ENCODE peak calls at places on chromosomes 13 and 19, in ten cellular contexts. R is foreskin fibroblast, E is cardiac muscle cell, U is psoas muscle, I is NB4, T is thoracic aorta, L is gastrocnemius medialis, B is nephron progenitor cell, N is fibroblast of lung, M is Caco-2. J is an unnamed sample.

GRCh38 chr13:46948338-46948737 is 51.5 kb upstream of the HTR2A start:
- DNase-seq in B (no peak), T (no peak), N (no peak), I (no peak), E (no peak), L (no peak), U (no peak), R (no peak), M (no peak), J (no peak)

GRCh38 chr13:101007245-101007644 is 332.6 kb upstream of the TMTC4 start:
- DNase-seq in M (no peak), B (no peak), T (no peak), U (no peak), E (no peak), I (no peak), R (no peak), N (no peak), L (no peak), J (no peak)

GRCh38 chr19:54262066-54262465 is 5.0 kb upstream of the LILRB5 start:
- DNase-seq in B (no peak), M (no peak), U (no peak), I (no peak), N (no peak), T (no peak), R (no peak), L (no peak), E (no peak), J (no peak)

GRCh38 chr19:6577410-6578125 is 13.4 kb downstream of the CD70 start:
- DNase-seq in U (no peak), R (no peak), M (no peak), B (no peak), T (no peak), E (no peak), I (peak), N (peak), L (no peak), J (no peak)

GRCh38 chr19:47027586-47028371 is 8.1 kb downstream of the NPAS1 start:
- DNase-seq in R (no peak), N (no peak), E (no peak), M (no peak), T (no peak), I (no peak), U (no peak), L (no peak), B (no peak), J (no peak)

GRCh38 chr19:16266586-16266942 is 58.1 kb upstream of the KLF2 start:
- DNase-seq in T (no peak), I (peak), M (no peak), E (no peak), B (no peak), N (no peak), R (no peak), L (no peak), U (no peak), J (no peak)

GRCh38 chr13:75566658-75567057 is 17.1 kb downstream of the UCHL3 start:
- DNase-seq in L (no peak), M (no peak), B (no peak), U (no peak), N (peak), T (no peak), E (peak), I (peak), R (peak), J (no peak)

GRCh38 chr19:45515807-45516401 is 8.6 kb downstream of the VASP start:
- DNase-seq in L (no peak), E (no peak), R (no peak), U (no peak), I (no peak), B (no peak), T (no peak), N (no peak), M (no peak), J (no peak)

GRCh38 chr13:27264181-27264580 is 6.4 kb upstream of the RASL11A start:
- DNase-seq in U (no peak), N (peak), I (no peak), M (no peak), R (peak), T (no peak), E (peak), L (no peak), B (no peak), J (no peak)

GRCh38 chr13:27496006-27496405 is 45.6 kb upstream of the MTIF3 start:
- DNase-seq in T (no peak), E (no peak), L (no peak), M (no peak), I (no peak), N (no peak), B (no peak), U (no peak), R (no peak), J (no peak)

GRCh38 chr13:107079423-107080099 is 511.6 kb upstream of the ARGLU1 start:
- DNase-seq in E (no peak), L (no peak), R (no peak), B (no peak), M (no peak), I (no peak), N (no peak), T (no peak), U (no peak), J (no peak)

GRCh38 chr13:31965361-31966066 is 66.1 kb upstream of the FRY start:
- DNase-seq in B (no peak), M (no peak), R (peak), N (peak), U (no peak), I (no peak), E (peak), L (no peak), T (no peak), J (no peak)

GRCh38 chr13:77994166-77994565 is 75.5 kb upstream of the EDNRB start:
- DNase-seq in E (no peak), R (no peak), T (no peak), N (no peak), I (no peak), U (no peak), B (no peak), M (no peak), L (no peak), J (no peak)

GRCh38 chr13:98456423-98456845 is 120.5 kb downstream of the STK24 start:
- DNase-seq in M (no peak), E (no peak), N (no peak), U (no peak), L (no peak), T (no peak), R (no peak), I (no peak), B (no peak), J (no peak)

GRCh38 chr19:45646345-45646698 is 7.1 kb upstream of the EML2 start:
- DNase-seq in M (no peak), R (peak), N (no peak), T (no peak), E (no peak), I (no peak), B (no peak), U (no peak), L (no peak), J (no peak)

GRCh38 chr19:39423258-39424086 is 11.0 kb downstream of the PLEKHG2 start:
- DNase-seq in N (no peak), R (no peak), T (no peak), M (no peak), U (no peak), E (no peak), I (no peak), L (no peak), B (no peak), J (no peak)

GRCh38 chr19:40609561-40610395 is 8.6 kb downstream of the LTBP4 start:
- DNase-seq in I (peak), T (peak), M (peak), N (no peak), R (peak), E (peak), U (peak), L (peak), B (peak), J (peak)

GRCh38 chr13:99150575-99151370 is 49.9 kb upstream of the UBAC2 start:
- DNase-seq in B (no peak), N (peak), L (no peak), I (no peak), E (peak), U (no peak), R (peak), M (no peak), T (no peak), J (no peak)

GRCh38 chr13:39451301-39451700 is 151.7 kb downstream of the LHFPL6 start:
- DNase-seq in I (peak), L (no peak), T (no peak), R (peak), M (no peak), U (no peak), B (no peak), E (peak), N (peak), J (no peak)

GRCh38 chr13:113814435-113814821 is 49.4 kb downstream of the GAS6 start:
- DNase-seq in B (no peak), N (no peak), T (no peak), M (no peak), U (no peak), L (no peak), E (peak), I (no peak), R (peak), J (no peak)

GRCh38 chr19:32914879-32915278 is 45.3 kb upstream of the SLC7A9 start:
- DNase-seq in U (no peak), R (peak), M (no peak), T (no peak), N (no peak), L (no peak), B (no peak), I (no peak), E (no peak), J (no peak)

GRCh38 chr13:76667551-76667950 is 218.7 kb downstream of the KCTD12 start:
- DNase-seq in U (no peak), M (no peak), I (peak), B (no peak), L (no peak), R (peak), T (no peak), N (peak), E (peak), J (peak)

GRCh38 chr13:82758056-82758455 is 1124.2 kb downstream of the SLITRK1 start:
- DNase-seq in T (no peak), M (peak), E (peak), U (no peak), I (peak), L (no peak), B (no peak), N (no peak), R (no peak), J (no peak)

GRCh38 chr19:17405250-17406038 is at the start of gene BST2:
- DNase-seq in R (no peak), I (peak), M (peak), T (peak), U (peak), E (peak), L (peak), B (no peak), N (no peak), J (peak)

GRCh38 chr13:27638521-27638920 is 16.8 kb downstream of the POLR1D start:
- DNase-seq in U (no peak), N (peak), T (no peak), E (peak), M (no peak), B (no peak), R (peak), L (no peak), I (no peak), J (peak)

GRCh38 chr13:20633802-20634201 is 66.8 kb downstream of the IFT88 start:
- DNase-seq in E (no peak), L (no peak), U (no peak), T (no peak), R (no peak), M (no peak), I (no peak), N (no peak), B (no peak), J (no peak)

GRCh38 chr13:23652909-23653726 is 82.9 kb downstream of the TNFRSF19 start:
- DNase-seq in U (no peak), B (no peak), I (no peak), L (no peak), M (no peak), N (no peak), T (no peak), E (no peak), R (peak), J (no peak)

GRCh38 chr13:20760872-20761271 is 12.9 kb downstream of the EEF1AKMT1 start:
- DNase-seq in M (no peak), U (no peak), I (no peak), T (no peak), L (no peak), B (no peak), N (no peak), R (no peak), E (no peak), J (no peak)

GRCh38 chr19:12065100-12065538 is 588 bp downstream of the ZNF844 start:
- DNase-seq in I (peak), T (no peak), R (peak), B (peak), M (no peak), U (peak), E (peak), N (peak), L (no peak), J (peak)

GRCh38 chr19:12064266-12065099 is at the start of gene ZNF844:
- DNase-seq in I (peak), T (peak), U (peak), B (peak), N (peak), E (peak), L (peak), R (peak), M (peak), J (peak)
- TF ChIP-seq CTCF in I (no peak), T (no peak), U (no peak), B (no peak), N (no peak), E (no peak), L (no peak), R (no peak), M (no peak), J (no peak)

DNA sequence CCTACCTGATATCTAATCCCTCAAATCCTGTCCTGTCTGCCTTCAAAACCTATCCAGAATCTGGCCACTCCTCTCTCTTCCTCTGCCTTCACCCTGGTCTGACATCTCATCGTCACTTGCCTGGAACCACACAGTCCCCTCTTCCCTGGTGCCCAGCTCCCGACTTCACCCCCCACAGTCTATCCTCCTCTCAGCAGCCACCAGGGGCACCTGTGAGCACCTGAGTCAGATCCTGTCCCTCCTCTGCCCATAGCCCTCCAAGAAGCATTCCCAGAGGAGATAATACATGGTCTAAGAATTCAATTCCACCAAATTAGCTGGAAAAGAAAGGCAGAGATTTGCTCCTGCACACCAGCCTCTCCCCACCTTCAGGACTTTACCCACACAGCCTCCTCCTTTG is 48.9 kb downstream of the ZNRF4 start:
- DNase-seq in E (no peak), I (no peak), B (no peak), R (no peak), T (no peak), U (no peak), M (no peak), L (no peak), N (no peak), J (no peak)
- TF ChIP-seq CTCF in E (peak), I (no peak), B (no peak), R (no peak), T (no peak), U (no peak), M (peak), L (no peak), N (peak), J (no peak)

GRCh38 chr19:29259153-29259552 is 46.2 kb upstream of the UQCRFS1 start:
- DNase-seq in I (peak), T (no peak), E (no peak), N (no peak), R (peak), B (no peak), U (no peak), M (peak), L (no peak), J (no peak)
- TF ChIP-seq CTCF in I (peak), T (no peak), E (peak), N (no peak), R (no peak), B (no peak), U (peak), M (peak), L (no peak), J (no peak)

GRCh38 chr19:1852294-1852646 is 4.0 kb upstream of the REXO1 start:
- DNase-seq in N (no peak), L (no peak), E (no peak), U (no peak), I (no peak), R (peak), T (no peak), B (peak), M (no peak), J (no peak)

GRCh38 chr19:1852729-1853128 is 4.4 kb upstream of the REXO1 start:
- DNase-seq in I (no peak), T (no peak), R (no peak), B (no peak), M (no peak), U (no peak), L (no peak), E (no peak), N (no peak), J (no peak)

GRCh38 chr19:1853295-1854031 is 5.2 kb upstream of the REXO1 start:
- DNase-seq in I (peak), U (peak), T (no peak), M (peak), N (peak), R (peak), E (peak), B (peak), L (peak), J (peak)

GRCh38 chr19:1850809-1851544 is 2.7 kb upstream of the REXO1 start:
- DNase-seq in T (no peak), M (no peak), L (no peak), B (no peak), I (no peak), U (no peak), R (no peak), E (no peak), N (no peak), J (no peak)

GRCh38 chr19:1851581-1852293 is 3.5 kb upstream of the REXO1 start:
- DNase-seq in U (no peak), E (no peak), R (no peak), L (no peak), B (no peak), T (no peak), M (no peak), I (no peak), N (no peak), J (no peak)
- TF ChIP-seq CTCF in U (no peak), E (no peak), R (no peak), L (no peak), B (no peak), T (no peak), M (no peak), I (no peak), N (no peak), J (no peak)

GRCh38 chr19:33928458-33928950 is 131.8 kb downstream of the KCTD15 start:
- DNase-seq in B (no peak), I (no peak), E (no peak), L (no peak), N (no peak), U (no peak), R (no peak), T (no peak), M (no peak), J (no peak)
- TF ChIP-seq CTCF in B (no peak), I (no peak), E (no peak), L (no peak), N (no peak), U (no peak), R (no peak), T (no peak), M (no peak), J (no peak)

GRCh38 chr19:50710094-50710493 is 9.5 kb downstream of the SHANK1 start:
- DNase-seq in M (no peak), R (peak), T (no peak), I (no peak), N (no peak), L (no peak), E (peak), U (peak), B (no peak), J (no peak)
- TF ChIP-seq CTCF in M (no peak), R (peak), T (no peak), I (no peak), N (peak), L (no peak), E (peak), U (no peak), B (no peak), J (no peak)

DNA sequence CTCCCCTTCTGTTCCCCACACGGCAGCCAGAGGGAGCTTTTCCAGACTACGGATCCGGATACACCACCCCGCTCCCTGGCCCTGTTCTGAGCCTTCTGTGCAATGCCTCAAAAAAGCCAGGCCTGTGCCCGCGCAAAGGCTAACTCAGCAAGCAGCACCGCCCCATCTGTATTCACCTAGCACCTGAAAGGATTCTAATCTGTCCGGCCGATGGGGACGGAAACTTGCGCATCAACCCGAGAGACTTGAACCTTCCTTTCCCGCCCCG is 589 bp downstream of the ZBTB45 start:
- DNase-seq in L (peak), B (peak), N (peak), I (peak), R (peak), M (peak), T (no peak), U (peak), E (peak), J (peak)
- TF ChIP-seq CTCF in L (no peak), B (no peak), N (peak), I (peak), R (peak), M (peak), T (no peak), U (peak), E (peak), J (peak)

DNA sequence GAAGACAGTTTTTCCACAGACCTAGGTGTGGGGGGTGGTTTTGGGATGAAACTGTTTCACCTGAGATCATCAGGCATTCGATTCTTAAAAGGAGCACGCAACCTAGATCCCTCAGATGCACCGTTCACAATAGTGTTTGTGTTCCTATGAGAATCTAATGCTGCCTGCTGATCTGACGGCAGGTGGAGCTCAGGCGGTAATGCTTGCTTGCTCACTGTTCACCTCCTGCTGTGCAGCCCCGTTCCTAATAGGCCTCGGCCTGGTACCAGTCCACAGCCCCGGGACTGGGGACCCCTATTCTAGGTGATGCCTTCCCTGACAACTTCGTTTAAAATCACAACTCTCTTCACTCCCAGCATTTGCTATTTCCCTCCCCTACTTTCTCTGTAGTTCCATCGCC is 149.6 kb downstream of the IER2 start:
- DNase-seq in I (no peak), T (no peak), L (no peak), M (no peak), R (no peak), N (no peak), B (no peak), E (no peak), U (no peak), J (no peak)
- TF ChIP-seq CTCF in I (no peak), T (no peak), L (no peak), M (no peak), R (no peak), N (no peak), B (no peak), E (no peak), U (no peak), J (no peak)

DNA sequence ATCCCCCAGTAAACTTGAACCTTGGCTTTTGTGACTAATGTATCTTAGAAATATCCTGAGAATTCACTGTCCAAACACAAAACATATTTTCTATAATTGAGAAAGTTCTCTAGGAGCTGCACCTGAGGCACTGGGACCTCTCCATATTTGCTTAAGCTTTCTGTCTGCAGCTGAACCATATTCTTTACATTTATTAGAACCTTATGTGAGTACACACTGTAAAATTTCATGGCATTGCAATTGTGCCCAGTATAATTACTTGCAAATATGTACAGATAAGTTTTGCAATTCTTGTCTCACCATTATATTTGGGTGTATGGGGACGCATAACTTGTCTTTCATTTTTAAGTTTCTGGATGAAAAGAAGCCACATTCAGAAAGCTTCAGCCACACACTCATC is 280.7 kb upstream of the KLHL1 start:
- DNase-seq in I (no peak), U (no peak), N (no peak), E (no peak), L (no peak), T (no peak), R (no peak), B (no peak), M (no peak), J (no peak)
- TF ChIP-seq CTCF in I (no peak), U (no peak), N (no peak), E (no peak), L (no peak), T (no peak), R (no peak), B (no peak), M (no peak), J (no peak)

GRCh38 chr19:5001547-5002131 is 32.7 kb downstream of the KDM4B start:
- DNase-seq in R (peak), L (no peak), M (no peak), B (no peak), E (peak), U (no peak), I (peak), T (no peak), N (peak), J (no peak)
- TF ChIP-seq CTCF in R (peak), L (peak), M (peak), B (peak), E (peak), U (peak), I (peak), T (peak), N (peak), J (peak)

J was measured in heart left ventricle.